ENCODE peak calls at places on chromosomes 11 and 22, in nine cellular contexts. One of them, this sample, is unnamed.

GRCh38 chr11:26187639-26188038 is 144.3 kb upstream of the ANO3 start:
- DNase-seq in breast epithelium: no peak
- DNase-seq in transverse colon: no peak
- DNase-seq in H1: no peak
- DNase-seq in HCT116: no peak
- DNase-seq in SK-N-SH: no peak
- DNase-seq in suprapubic skin: no peak
- DNase-seq in stomach: no peak
- DNase-seq in vagina: no peak
- DNase-seq in this sample: no peak

GRCh38 chr22:39117585-39118191 is 20.6 kb downstream of the APOBEC3H start:
- DNase-seq in breast epithelium: no peak
- DNase-seq in transverse colon: peak; percentile 81
- DNase-seq in H1: no peak
- DNase-seq in HCT116: peak; percentile 53
- DNase-seq in SK-N-SH: no peak
- DNase-seq in suprapubic skin: no peak
- DNase-seq in stomach: peak; percentile 70
- DNase-seq in vagina: no peak
- DNase-seq in this sample: peak; percentile 36

GRCh38 chr22:22691716-22692701 is 47.6 kb downstream of the GGTLC2 start:
- DNase-seq in breast epithelium: no peak
- DNase-seq in transverse colon: no peak
- DNase-seq in H1: no peak
- DNase-seq in HCT116: no peak
- DNase-seq in SK-N-SH: no peak
- DNase-seq in suprapubic skin: no peak
- DNase-seq in stomach: no peak
- DNase-seq in vagina: no peak
- DNase-seq in this sample: no peak

GRCh38 chr11:35281169-35281591 is 138.2 kb downstream of the SLC1A2 start:
- DNase-seq in breast epithelium: no peak
- DNase-seq in transverse colon: no peak
- DNase-seq in H1: no peak
- DNase-seq in HCT116: no peak
- DNase-seq in SK-N-SH: no peak
- DNase-seq in suprapubic skin: no peak
- DNase-seq in stomach: no peak
- DNase-seq in vagina: no peak
- DNase-seq in this sample: no peak

GRCh38 chr11:78796956-78797355 is 222.3 kb upstream of the NARS2 start:
- DNase-seq in breast epithelium: no peak
- DNase-seq in transverse colon: no peak
- DNase-seq in H1: no peak
- DNase-seq in HCT116: no peak
- DNase-seq in SK-N-SH: no peak
- DNase-seq in suprapubic skin: no peak
- DNase-seq in stomach: no peak
- DNase-seq in vagina: no peak
- DNase-seq in this sample: no peak

GRCh38 chr11:126530416-126530815 is 174.9 kb downstream of the ST3GAL4 start:
- DNase-seq in breast epithelium: no peak
- DNase-seq in transverse colon: no peak
- DNase-seq in H1: no peak
- DNase-seq in HCT116: no peak
- DNase-seq in SK-N-SH: no peak
- DNase-seq in suprapubic skin: no peak
- DNase-seq in stomach: no peak
- DNase-seq in vagina: no peak
- DNase-seq in this sample: no peak

GRCh38 chr11:44632466-44633123 is 67.1 kb downstream of the CD82 start:
- DNase-seq in breast epithelium: no peak
- DNase-seq in transverse colon: peak; percentile 29
- DNase-seq in H1: no peak
- DNase-seq in HCT116: peak; percentile 45
- DNase-seq in SK-N-SH: no peak
- DNase-seq in suprapubic skin: peak; percentile 74
- DNase-seq in stomach: peak; percentile 33
- DNase-seq in vagina: peak; percentile 58
- DNase-seq in this sample: peak; percentile 7

GRCh38 chr22:40593460-40594273 is 42.9 kb downstream of the MRTFA start:
- DNase-seq in breast epithelium: no peak
- DNase-seq in transverse colon: no peak
- DNase-seq in H1: no peak
- DNase-seq in HCT116: no peak
- DNase-seq in SK-N-SH: peak; percentile 25
- DNase-seq in suprapubic skin: no peak
- DNase-seq in stomach: no peak
- DNase-seq in vagina: no peak
- DNase-seq in this sample: no peak

GRCh38 chr11:59765068-59765770 is 10.0 kb downstream of the STX3 start:
- DNase-seq in breast epithelium: no peak
- DNase-seq in transverse colon: peak; percentile 59
- DNase-seq in H1: no peak
- DNase-seq in HCT116: no peak
- DNase-seq in SK-N-SH: no peak
- DNase-seq in suprapubic skin: no peak
- DNase-seq in stomach: no peak
- DNase-seq in vagina: no peak
- DNase-seq in this sample: no peak

GRCh38 chr11:62360685-62361084 is 23.4 kb downstream of the ASRGL1 start:
- DNase-seq in breast epithelium: no peak
- DNase-seq in transverse colon: no peak
- DNase-seq in H1: no peak
- DNase-seq in HCT116: no peak
- DNase-seq in SK-N-SH: no peak
- DNase-seq in suprapubic skin: no peak
- DNase-seq in stomach: no peak
- DNase-seq in vagina: no peak
- DNase-seq in this sample: no peak

GRCh38 chr11:5280582-5281102 is 10.9 kb upstream of the HBE1 start:
- DNase-seq in breast epithelium: no peak
- DNase-seq in transverse colon: no peak
- DNase-seq in H1: no peak
- DNase-seq in HCT116: peak; percentile 97
- DNase-seq in SK-N-SH: no peak
- DNase-seq in suprapubic skin: no peak
- DNase-seq in stomach: peak; percentile 45
- DNase-seq in vagina: no peak
- DNase-seq in this sample: no peak

GRCh38 chr22:49108636-49109315 is 718.9 kb downstream of the BRD1 start:
- DNase-seq in breast epithelium: no peak
- DNase-seq in transverse colon: no peak
- DNase-seq in H1: no peak
- DNase-seq in HCT116: no peak
- DNase-seq in SK-N-SH: no peak
- DNase-seq in suprapubic skin: no peak
- DNase-seq in stomach: no peak
- DNase-seq in vagina: no peak
- DNase-seq in this sample: no peak
- H3K9me3 ChIP-seq in breast epithelium: no peaks in the 10 kb centered on the region
- H3K9me3 ChIP-seq in transverse colon: no peaks in the 10 kb centered on the region
- H3K9me3 ChIP-seq in H1: no peaks in the 10 kb centered on the region
- H3K9me3 ChIP-seq in HCT116: no peaks in the 10 kb centered on the region
- H3K9me3 ChIP-seq in SK-N-SH: no peaks in the 10 kb centered on the region
- H3K9me3 ChIP-seq in suprapubic skin: no peaks in the 10 kb centered on the region
- H3K9me3 ChIP-seq in stomach: no peaks in the 10 kb centered on the region
- H3K9me3 ChIP-seq in vagina: no peaks in the 10 kb centered on the region
- H3K9me3 ChIP-seq in this sample: no peaks in the 10 kb centered on the region

GRCh38 chr22:50479686-50480085 is 1.7 kb upstream of the ADM2 start:
- DNase-seq in breast epithelium: no peak
- DNase-seq in transverse colon: no peak
- DNase-seq in H1: no peak
- DNase-seq in HCT116: no peak
- DNase-seq in SK-N-SH: no peak
- DNase-seq in suprapubic skin: no peak
- DNase-seq in stomach: no peak
- DNase-seq in vagina: no peak
- DNase-seq in this sample: no peak
- H3K27ac ChIP-seq in breast epithelium: no peak overlapping the region
- H3K27ac ChIP-seq in transverse colon: no peak overlapping the region
- H3K27ac ChIP-seq in H1: no peak overlapping the region
- H3K27ac ChIP-seq in HCT116: no peak overlapping the region
- H3K27ac ChIP-seq in SK-N-SH: no peak overlapping the region
- H3K27ac ChIP-seq in suprapubic skin: no peak overlapping the region
- H3K27ac ChIP-seq in stomach: no peak overlapping the region
- H3K27ac ChIP-seq in vagina: no peak overlapping the region
- H3K27ac ChIP-seq in this sample: no peak overlapping the region

GRCh38 chr11:114077482-114078305 is 18.2 kb downstream of the ZBTB16 start:
- DNase-seq in breast epithelium: no peak
- DNase-seq in transverse colon: peak; percentile 51
- DNase-seq in H1: no peak
- DNase-seq in HCT116: no peak
- DNase-seq in SK-N-SH: no peak
- DNase-seq in suprapubic skin: no peak
- DNase-seq in stomach: no peak
- DNase-seq in vagina: no peak
- DNase-seq in this sample: no peak

GRCh38 chr11:114078423-114078822 is 18.9 kb downstream of the ZBTB16 start:
- DNase-seq in breast epithelium: no peak
- DNase-seq in transverse colon: no peak
- DNase-seq in H1: no peak
- DNase-seq in HCT116: no peak
- DNase-seq in SK-N-SH: no peak
- DNase-seq in suprapubic skin: no peak
- DNase-seq in stomach: no peak
- DNase-seq in vagina: no peak
- DNase-seq in this sample: no peak

GRCh38 chr11:114075343-114075610 is 15.8 kb downstream of the ZBTB16 start:
- DNase-seq in breast epithelium: no peak
- DNase-seq in transverse colon: no peak
- DNase-seq in H1: no peak
- DNase-seq in HCT116: no peak
- DNase-seq in SK-N-SH: no peak
- DNase-seq in suprapubic skin: no peak
- DNase-seq in stomach: no peak
- DNase-seq in vagina: no peak
- DNase-seq in this sample: no peak

GRCh38 chr11:114075891-114076441 is 16.5 kb downstream of the ZBTB16 start:
- DNase-seq in breast epithelium: no peak
- DNase-seq in transverse colon: no peak
- DNase-seq in H1: no peak
- DNase-seq in HCT116: peak; percentile 6
- DNase-seq in SK-N-SH: peak; percentile 72
- DNase-seq in suprapubic skin: no peak
- DNase-seq in stomach: no peak
- DNase-seq in vagina: no peak
- DNase-seq in this sample: no peak

DNA sequence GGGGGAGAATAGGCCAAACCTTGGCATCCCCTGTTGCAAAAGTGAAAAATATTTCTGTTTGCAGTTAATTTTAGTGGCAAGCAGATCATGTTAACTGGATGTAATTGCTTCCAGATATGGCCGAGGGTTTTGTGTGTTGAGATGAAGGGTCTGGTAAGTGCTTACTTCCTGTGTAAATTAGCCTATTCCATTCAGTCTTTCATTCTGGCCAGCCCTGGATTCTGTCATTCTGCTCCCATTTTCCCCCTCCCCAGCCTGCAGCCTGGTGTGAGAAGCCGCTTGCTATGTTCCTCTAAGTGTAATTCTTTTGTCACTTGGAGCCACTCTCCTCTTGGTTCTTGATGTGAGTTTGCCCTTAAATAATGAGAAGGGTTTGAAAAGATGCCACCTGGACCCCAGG is 17.5 kb downstream of the ZBTB16 start:
- DNase-seq in breast epithelium: no peak
- DNase-seq in transverse colon: no peak
- DNase-seq in H1: no peak
- DNase-seq in HCT116: no peak
- DNase-seq in SK-N-SH: peak; percentile 72
- DNase-seq in suprapubic skin: no peak
- DNase-seq in stomach: no peak
- DNase-seq in vagina: no peak
- DNase-seq in this sample: no peak
- TF ChIP-seq POLR2AphosphoS5 in breast epithelium: no peak
- TF ChIP-seq POLR2AphosphoS5 in transverse colon: no peak
- TF ChIP-seq POLR2AphosphoS5 in H1: no peak
- TF ChIP-seq POLR2AphosphoS5 in HCT116: no peak
- TF ChIP-seq POLR2AphosphoS5 in SK-N-SH: no peak
- TF ChIP-seq POLR2AphosphoS5 in suprapubic skin: no peak
- TF ChIP-seq POLR2AphosphoS5 in stomach: no peak
- TF ChIP-seq POLR2AphosphoS5 in vagina: no peak
- TF ChIP-seq POLR2AphosphoS5 in this sample: no peak

DNA sequence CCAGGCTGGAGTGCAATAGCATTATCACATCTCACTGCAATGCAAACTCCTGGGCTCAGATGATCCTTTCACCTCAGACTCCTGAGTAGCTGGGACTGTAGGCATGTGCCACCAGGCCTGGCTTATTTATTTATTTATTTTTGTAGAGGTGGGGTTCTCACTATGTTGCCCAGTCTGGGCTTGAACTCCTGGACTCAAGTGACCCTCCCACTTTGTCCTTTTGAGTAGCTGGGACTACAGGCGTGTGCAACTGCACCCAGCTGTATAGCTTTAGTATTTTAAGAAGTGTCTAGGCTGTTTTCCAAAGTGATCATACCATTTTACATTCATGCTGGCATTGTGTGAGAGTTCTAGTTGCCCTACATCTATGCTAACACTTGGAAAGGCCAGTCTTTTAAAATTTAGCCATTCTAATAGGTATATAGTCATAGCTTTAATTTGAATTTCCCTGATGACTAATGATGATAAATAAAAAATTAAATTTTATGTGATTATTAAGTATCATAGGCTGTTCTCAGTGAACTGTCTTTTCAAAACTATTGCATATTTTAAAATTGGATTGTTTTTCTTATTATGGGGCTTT is 96.9 kb downstream of the TMEM135 start:
- DNase-seq in breast epithelium: no peak
- DNase-seq in transverse colon: no peak
- DNase-seq in H1: no peak
- DNase-seq in HCT116: no peak
- DNase-seq in SK-N-SH: no peak
- DNase-seq in suprapubic skin: no peak
- DNase-seq in stomach: no peak
- DNase-seq in vagina: no peak
- DNase-seq in this sample: no peak
- H3K9me3 ChIP-seq in breast epithelium: no peaks in the 10 kb centered on the region
- H3K9me3 ChIP-seq in transverse colon: peaks cover 8% of the 10 kb centered on the region
- H3K9me3 ChIP-seq in H1: peaks cover 11% of the 10 kb centered on the region
- H3K9me3 ChIP-seq in HCT116: no peaks in the 10 kb centered on the region
- H3K9me3 ChIP-seq in SK-N-SH: no peaks in the 10 kb centered on the region
- H3K9me3 ChIP-seq in suprapubic skin: peaks cover 8% of the 10 kb centered on the region
- H3K9me3 ChIP-seq in stomach: peaks cover 5% of the 10 kb centered on the region
- H3K9me3 ChIP-seq in vagina: no peaks in the 10 kb centered on the region
- H3K9me3 ChIP-seq in this sample: no peaks in the 10 kb centered on the region

DNA sequence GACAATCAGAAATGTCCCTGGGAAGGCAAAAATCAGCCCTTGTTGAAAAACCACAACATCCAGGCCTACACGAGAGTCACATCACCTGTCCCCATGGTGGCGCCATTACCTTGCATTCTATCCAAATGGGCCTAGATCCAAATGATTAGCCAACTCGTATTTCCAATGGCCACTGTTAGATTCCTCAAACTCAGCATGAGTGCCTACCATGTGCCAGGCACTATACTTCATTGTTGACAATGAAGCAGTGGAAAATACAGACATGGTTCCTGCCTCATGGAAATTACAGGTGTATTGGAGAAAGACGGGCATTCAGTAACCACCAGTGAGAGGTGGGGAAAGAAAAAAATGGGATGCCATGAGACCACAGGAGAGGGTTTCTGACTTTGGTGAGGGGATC is 29.8 kb upstream of the CREB3L1 start:
- DNase-seq in breast epithelium: no peak
- DNase-seq in transverse colon: peak; percentile 77
- DNase-seq in H1: no peak
- DNase-seq in HCT116: peak; percentile 76
- DNase-seq in SK-N-SH: no peak
- DNase-seq in suprapubic skin: no peak
- DNase-seq in stomach: peak; percentile 75
- DNase-seq in vagina: no peak
- DNase-seq in this sample: peak; percentile 78
- H3K27ac ChIP-seq in breast epithelium: no peak overlapping the region
- H3K27ac ChIP-seq in transverse colon: no peak overlapping the region
- H3K27ac ChIP-seq in H1: no peak overlapping the region
- H3K27ac ChIP-seq in HCT116: peak overlapping the region; percentile 47
- H3K27ac ChIP-seq in SK-N-SH: peak overlapping the region; percentile 100
- H3K27ac ChIP-seq in suprapubic skin: no peak overlapping the region
- H3K27ac ChIP-seq in stomach: peak overlapping the region; percentile 57
- H3K27ac ChIP-seq in vagina: no peak overlapping the region
- H3K27ac ChIP-seq in this sample: no peak overlapping the region